ENCODE peak calls at places on chromosomes 13 and 19, in ten cellular contexts. M, Q, I, J, Y, K, D, A, Z and B are unnamed samples.

GRCh38 chr13:75704194-75704941 is 68.2 kb downstream of the LMO7 start:
- DNase-seq in M (no peak), Q (no peak), I (no peak), J (no peak), Y (no peak), K (peak), D (no peak), A (no peak), Z (no peak), B (no peak)

GRCh38 chr19:10118960-10119359 is 739 bp downstream of the EIF3G start:
- DNase-seq in M (no peak), Q (no peak), I (no peak), J (no peak), Y (no peak), K (no peak), D (no peak), A (no peak), Z (no peak), B (no peak)

GRCh38 chr19:48982280-48982679 is 10.8 kb downstream of the GYS1 start:
- DNase-seq in M (no peak), Q (no peak), I (no peak), J (no peak), Y (no peak), K (no peak), D (no peak), A (no peak), Z (no peak), B (no peak)

GRCh38 chr13:108155185-108156106 is 59.9 kb downstream of the LIG4 start:
- DNase-seq in M (peak), Q (no peak), I (peak), J (peak), Y (peak), K (peak), D (peak), A (no peak), Z (peak), B (peak)

GRCh38 chr13:94609196-94609595 is 7.5 kb downstream of the GPR180 start:
- DNase-seq in M (no peak), Q (no peak), I (no peak), J (no peak), Y (no peak), K (no peak), D (no peak), A (no peak), Z (no peak), B (no peak)

GRCh38 chr19:41009700-41010235 is 18.7 kb downstream of the CYP2B6 start:
- DNase-seq in M (no peak), Q (no peak), I (no peak), J (no peak), Y (no peak), K (no peak), D (no peak), A (no peak), Z (no peak), B (no peak)

GRCh38 chr19:41617941-41618730 is 8.7 kb downstream of the CEACAM4 start:
- DNase-seq in M (no peak), Q (no peak), I (no peak), J (no peak), Y (no peak), K (no peak), D (no peak), A (no peak), Z (no peak), B (no peak)

GRCh38 chr13:21684576-21684975 is 13.7 kb downstream of the FGF9 start:
- DNase-seq in M (no peak), Q (no peak), I (no peak), J (no peak), Y (no peak), K (no peak), D (no peak), A (no peak), Z (no peak), B (no peak)

GRCh38 chr13:89520468-89520867 is 1827.0 kb upstream of the MIR17HG start:
- DNase-seq in M (no peak), Q (no peak), I (no peak), J (no peak), Y (no peak), K (no peak), D (no peak), A (no peak), Z (no peak), B (no peak)

GRCh38 chr19:47190167-47190727 is 40.8 kb downstream of the BBC3 start:
- DNase-seq in M (no peak), Q (peak), I (no peak), J (peak), Y (peak), K (peak), D (peak), A (peak), Z (peak), B (no peak)

GRCh38 chr13:98111168-98112098 is 31.5 kb upstream of the FARP1 start:
- DNase-seq in M (no peak), Q (no peak), I (no peak), J (no peak), Y (no peak), K (no peak), D (no peak), A (no peak), Z (no peak), B (no peak)

GRCh38 chr13:113776231-113777125 is 17.5 kb downstream of the TMEM255B start:
- DNase-seq in M (no peak), Q (no peak), I (no peak), J (no peak), Y (no peak), K (no peak), D (no peak), A (no peak), Z (no peak), B (no peak)

GRCh38 chr13:86986448-86986847 is 684.7 kb upstream of the SLITRK5 start:
- DNase-seq in M (no peak), Q (no peak), I (no peak), J (no peak), Y (no peak), K (peak), D (no peak), A (no peak), Z (no peak), B (no peak)

GRCh38 chr13:70755411-70755810 is 647.2 kb upstream of the KLHL1 start:
- DNase-seq in M (no peak), Q (no peak), I (no peak), J (no peak), Y (no peak), K (no peak), D (no peak), A (no peak), Z (no peak), B (no peak)

GRCh38 chr19:46180701-46181385 is 32.8 kb downstream of the IGFL2 start:
- DNase-seq in M (no peak), Q (no peak), I (no peak), J (no peak), Y (no peak), K (peak), D (no peak), A (no peak), Z (no peak), B (peak)

GRCh38 chr13:59635591-59635990 is 528.1 kb downstream of the DIAPH3 start:
- DNase-seq in M (no peak), Q (no peak), I (no peak), J (no peak), Y (peak), K (no peak), D (no peak), A (no peak), Z (no peak), B (no peak)

GRCh38 chr13:109840201-109840892 is 54.0 kb upstream of the IRS2 start:
- DNase-seq in M (no peak), Q (peak), I (no peak), J (no peak), Y (no peak), K (peak), D (peak), A (no peak), Z (no peak), B (peak)

GRCh38 chr19:47414469-47414868 is 4.9 kb downstream of the MEIS3 start:
- DNase-seq in M (no peak), Q (no peak), I (peak), J (no peak), Y (peak), K (no peak), D (no peak), A (peak), Z (no peak), B (no peak)

GRCh38 chr13:98295371-98295770 is 118.3 kb upstream of the RNF113B start:
- DNase-seq in M (no peak), Q (no peak), I (no peak), J (no peak), Y (no peak), K (no peak), D (no peak), A (no peak), Z (no peak), B (no peak)

GRCh38 chr13:113658836-113659235 is 838 bp upstream of the ATP4B start:
- DNase-seq in M (no peak), Q (no peak), I (no peak), J (no peak), Y (no peak), K (no peak), D (no peak), A (no peak), Z (peak), B (no peak)

GRCh38 chr19:4295972-4296771 is 6.0 kb downstream of the TMIGD2 start:
- DNase-seq in M (no peak), Q (no peak), I (no peak), J (no peak), Y (no peak), K (peak), D (no peak), A (no peak), Z (no peak), B (no peak)

GRCh38 chr13:47846886-47847285 is 154.2 kb downstream of the SUCLA2 start:
- DNase-seq in M (no peak), Q (no peak), I (no peak), J (no peak), Y (no peak), K (no peak), D (no peak), A (no peak), Z (no peak), B (no peak)

GRCh38 chr19:48255376-48256303 is at the start of gene CARD8:
- DNase-seq in M (peak), Q (peak), I (peak), J (peak), Y (peak), K (peak), D (no peak), A (no peak), Z (peak), B (peak)

GRCh38 chr19:7506385-7507328 is 9.2 kb upstream of the ZNF358 start:
- DNase-seq in M (peak), Q (no peak), I (peak), J (peak), Y (peak), K (peak), D (no peak), A (peak), Z (peak), B (no peak)

GRCh38 chr13:97231118-97231831 is 9.1 kb downstream of the MBNL2 start:
- DNase-seq in M (no peak), Q (no peak), I (no peak), J (no peak), Y (no peak), K (no peak), D (no peak), A (no peak), Z (no peak), B (no peak)

DNA sequence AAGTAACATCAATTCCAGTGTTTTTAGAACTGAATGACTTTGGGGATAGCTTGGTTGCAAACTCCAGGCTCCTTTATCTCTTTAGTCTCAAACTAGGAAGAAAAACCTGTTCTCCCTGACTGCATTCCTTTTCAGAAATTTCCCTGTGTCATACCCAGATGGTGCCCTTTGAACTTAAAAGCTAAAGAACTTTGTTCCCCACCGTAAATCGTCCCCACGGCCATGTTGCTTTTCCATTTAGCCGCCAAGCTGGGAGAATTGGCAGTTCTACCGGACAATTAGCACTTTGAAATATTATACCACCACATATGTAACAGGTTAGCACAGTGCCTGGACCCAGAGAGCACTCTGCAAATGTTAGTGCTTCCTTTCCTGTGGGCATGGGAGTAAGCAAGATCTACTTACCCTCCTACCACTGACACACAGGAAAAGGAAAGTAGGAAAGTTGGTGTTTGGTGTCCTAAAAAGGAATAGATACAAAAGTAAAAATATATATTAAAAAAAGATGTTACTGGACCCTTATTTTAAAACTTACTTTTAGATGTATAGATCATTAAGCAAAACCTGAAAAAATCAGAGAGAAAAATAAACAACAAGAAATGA is 191.9 kb upstream of the MIR17HG start:
- DNase-seq in M (no peak), Q (no peak), I (no peak), J (no peak), Y (peak), K (no peak), D (no peak), A (no peak), Z (no peak), B (no peak)
- TF ChIP-seq CTCF in M (no peak), Q (no peak), I (no peak), J (no peak), Y (no peak), K (no peak), D (no peak), A (no peak), Z (no peak), B (no peak)

GRCh38 chr19:18474366-18474887 is 36.5 kb upstream of the ISYNA1 start:
- DNase-seq in M (no peak), Q (no peak), I (no peak), J (no peak), Y (no peak), K (no peak), D (no peak), A (no peak), Z (no peak), B (no peak)
- TF ChIP-seq CTCF in M (no peak), Q (no peak), I (no peak), J (no peak), Y (no peak), K (no peak), D (no peak), A (no peak), Z (no peak), B (no peak)

GRCh38 chr19:54297759-54298305 is 15.1 kb downstream of the LILRA5 start:
- DNase-seq in M (no peak), Q (no peak), I (no peak), J (no peak), Y (no peak), K (no peak), D (no peak), A (no peak), Z (no peak), B (no peak)
- TF ChIP-seq CTCF in M (no peak), Q (no peak), I (peak), J (no peak), Y (no peak), K (no peak), D (no peak), A (no peak), Z (no peak), B (no peak)

GRCh38 chr13:76759877-76760276 is 126.3 kb downstream of the KCTD12 start:
- DNase-seq in M (no peak), Q (no peak), I (no peak), J (no peak), Y (no peak), K (peak), D (no peak), A (no peak), Z (no peak), B (no peak)
- TF ChIP-seq CTCF in M (no peak), Q (no peak), I (no peak), J (no peak), Y (no peak), K (no peak), D (no peak), A (no peak), Z (no peak), B (no peak)

DNA sequence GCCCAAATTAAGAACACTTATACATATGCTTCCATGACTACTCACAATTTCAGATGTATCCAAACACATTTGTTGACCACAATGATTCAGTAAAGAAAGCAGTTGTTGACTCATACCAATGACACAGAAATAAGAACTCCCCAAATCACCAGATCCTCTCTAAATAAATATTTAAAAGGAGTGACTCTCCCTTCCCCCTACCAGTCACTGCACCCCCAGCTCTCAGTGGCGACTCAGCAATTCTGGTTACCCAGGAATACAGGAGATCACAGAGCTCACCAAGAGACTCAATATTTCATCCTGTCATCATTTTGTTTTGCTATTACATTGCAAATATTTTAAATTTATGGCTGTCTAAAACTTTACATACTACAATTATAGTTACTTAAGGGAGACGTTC is 131.5 kb downstream of the RGCC start:
- DNase-seq in M (no peak), Q (peak), I (no peak), J (no peak), Y (no peak), K (peak), D (peak), A (no peak), Z (no peak), B (peak)
- TF ChIP-seq CTCF in M (no peak), Q (no peak), I (no peak), J (no peak), Y (no peak), K (no peak), D (no peak), A (no peak), Z (no peak), B (no peak)

GRCh38 chr13:24052547-24052981 is 108.0 kb upstream of the SPATA13 start:
- DNase-seq in M (no peak), Q (no peak), I (no peak), J (no peak), Y (no peak), K (no peak), D (no peak), A (no peak), Z (no peak), B (no peak)
- TF ChIP-seq CTCF in M (no peak), Q (peak), I (no peak), J (no peak), Y (no peak), K (no peak), D (peak), A (no peak), Z (no peak), B (peak)

DNA sequence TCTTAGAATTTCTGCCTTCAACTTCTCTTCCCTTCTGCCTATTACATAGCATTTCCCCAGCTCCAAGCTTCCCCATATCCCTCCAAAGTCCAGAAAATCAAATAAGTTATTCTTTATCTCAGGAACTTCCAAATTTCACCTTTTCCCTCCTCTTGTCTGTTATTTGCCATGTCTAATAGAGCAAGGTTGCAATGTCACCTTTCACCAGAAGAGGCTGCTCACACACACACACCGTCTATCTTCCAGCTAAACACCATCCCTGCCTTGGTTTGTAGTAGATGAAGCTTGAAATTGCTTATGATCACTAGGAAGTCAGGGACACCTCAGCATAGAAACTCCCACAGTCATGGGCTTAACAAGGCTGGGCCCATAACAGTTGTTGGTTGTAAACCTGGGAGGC is 48.4 kb downstream of the ZNRF4 start:
- DNase-seq in M (no peak), Q (no peak), I (no peak), J (no peak), Y (no peak), K (no peak), D (no peak), A (no peak), Z (no peak), B (no peak)
- TF ChIP-seq CTCF in M (no peak), Q (no peak), I (no peak), J (no peak), Y (no peak), K (peak), D (peak), A (no peak), Z (no peak), B (peak)

GRCh38 chr19:15448014-15448777 is 1.6 kb downstream of the WIZ start:
- DNase-seq in M (no peak), Q (no peak), I (no peak), J (no peak), Y (no peak), K (no peak), D (no peak), A (no peak), Z (peak), B (no peak)
- TF ChIP-seq CTCF in M (no peak), Q (no peak), I (no peak), J (no peak), Y (no peak), K (no peak), D (no peak), A (no peak), Z (no peak), B (no peak)